ENCODE peak calls at places on chromosomes 2 and 18, in nine cellular contexts. I is adrenal gland, Q is lower leg skin, G is A549, B is H54, J is stomach, F is HCT116, R is thyroid gland, N is sigmoid colon. Y is an unnamed sample.
A peak's percentile ranks its signal among the peaks of the same experiment; 100 is the strongest.

GRCh38 chr2:235605306-235605998 is 111.6 kb downstream of the AGAP1 start:
- DNase-seq in I (peak; percentile 44), Q (peak; percentile 96), G (no peak), B (peak; percentile 65), J (peak; percentile 50), F (no peak), R (peak; percentile 60), N (peak; percentile 94), Y (peak; percentile 81)

GRCh38 chr2:69238449-69239031 is 148.5 kb downstream of the GFPT1 start:
- DNase-seq in I (no peak), Q (no peak), G (no peak), B (no peak), J (no peak), F (no peak), R (no peak), N (no peak), Y (no peak)

GRCh38 chr18:46332956-46333355 is 228.8 kb downstream of the HAUS1 start:
- DNase-seq in I (no peak), Q (peak; percentile 71), G (no peak), B (no peak), J (no peak), F (no peak), R (peak; percentile 74), N (no peak), Y (no peak)

GRCh38 chr2:233040571-233040970 is 8.1 kb downstream of the NEU2 start:
- DNase-seq in I (no peak), Q (peak; percentile 2), G (no peak), B (no peak), J (no peak), F (no peak), R (no peak), N (no peak), Y (no peak)

GRCh38 chr18:26685438-26686173 is 137.3 kb upstream of the KCTD1 start:
- DNase-seq in I (no peak), Q (no peak), G (no peak), B (no peak), J (no peak), F (no peak), R (no peak), N (no peak), Y (no peak)

GRCh38 chr18:48657446-48658120 is 118.8 kb downstream of the CTIF start:
- DNase-seq in I (no peak), Q (peak; percentile 69), G (no peak), B (no peak), J (no peak), F (no peak), R (no peak), N (peak; percentile 42), Y (no peak)

GRCh38 chr2:97734061-97734912 is 20.9 kb downstream of the ZAP70 start:
- DNase-seq in I (no peak), Q (peak; percentile 88), G (no peak), B (no peak), J (no peak), F (no peak), R (no peak), N (no peak), Y (no peak)

GRCh38 chr2:168944065-168944464 is 43.0 kb downstream of the G6PC2 start:
- DNase-seq in I (no peak), Q (no peak), G (no peak), B (no peak), J (no peak), F (no peak), R (no peak), N (no peak), Y (no peak)

GRCh38 chr2:79686884-79687283 is 174.0 kb downstream of the CTNNA2 start:
- DNase-seq in I (no peak), Q (no peak), G (no peak), B (no peak), J (no peak), F (no peak), R (no peak), N (no peak), Y (no peak)

GRCh38 chr2:106147665-106148064 is 46.4 kb downstream of the UXS1 start:
- DNase-seq in I (no peak), Q (no peak), G (no peak), B (no peak), J (no peak), F (no peak), R (no peak), N (no peak), Y (no peak)

GRCh38 chr18:79647307-79647706 is 32.3 kb upstream of the CTDP1 start:
- DNase-seq in I (no peak), Q (no peak), G (no peak), B (no peak), J (no peak), F (no peak), R (no peak), N (no peak), Y (no peak)

GRCh38 chr2:214203744-214204289 is 207.0 kb upstream of the VWC2L start:
- DNase-seq in I (no peak), Q (no peak), G (no peak), B (no peak), J (no peak), F (no peak), R (no peak), N (no peak), Y (no peak)

GRCh38 chr2:110678457-110679336 is 834 bp upstream of the BUB1 start:
- DNase-seq in I (peak; percentile 43), Q (peak; percentile 86), G (peak; percentile 21), B (peak; percentile 11), J (peak; percentile 27), F (no peak), R (peak; percentile 21), N (peak; percentile 67), Y (peak; percentile 32)

GRCh38 chr2:1556776-1557466 is 143.7 kb downstream of the TPO start:
- DNase-seq in I (peak; percentile 92), Q (peak; percentile 81), G (peak; percentile 56), B (peak; percentile 44), J (no peak), F (no peak), R (peak; percentile 89), N (no peak), Y (no peak)

GRCh38 chr2:96642564-96643350 is at the start of gene FER1L5:
- DNase-seq in I (no peak), Q (no peak), G (no peak), B (peak; percentile 77), J (no peak), F (peak; percentile 31), R (peak; percentile 42), N (no peak), Y (peak; percentile 52)

GRCh38 chr2:36562973-36563532 is 34.9 kb downstream of the FEZ2 start:
- DNase-seq in I (peak; percentile 63), Q (no peak), G (no peak), B (no peak), J (no peak), F (no peak), R (no peak), N (no peak), Y (no peak)

GRCh38 chr2:195657634-195658540 is 861 bp downstream of the SLC39A10 start:
- DNase-seq in I (peak; percentile 79), Q (peak; percentile 91), G (peak; percentile 23), B (no peak), J (peak; percentile 61), F (no peak), R (peak; percentile 62), N (peak; percentile 88), Y (peak; percentile 67)
- TF ChIP-seq POLR2A in I (no peak), Q (no peak), G (no peak), B (no peak), J (no peak), F (no peak), R (peak; percentile 58), N (no peak), Y (peak; percentile 45)

DNA sequence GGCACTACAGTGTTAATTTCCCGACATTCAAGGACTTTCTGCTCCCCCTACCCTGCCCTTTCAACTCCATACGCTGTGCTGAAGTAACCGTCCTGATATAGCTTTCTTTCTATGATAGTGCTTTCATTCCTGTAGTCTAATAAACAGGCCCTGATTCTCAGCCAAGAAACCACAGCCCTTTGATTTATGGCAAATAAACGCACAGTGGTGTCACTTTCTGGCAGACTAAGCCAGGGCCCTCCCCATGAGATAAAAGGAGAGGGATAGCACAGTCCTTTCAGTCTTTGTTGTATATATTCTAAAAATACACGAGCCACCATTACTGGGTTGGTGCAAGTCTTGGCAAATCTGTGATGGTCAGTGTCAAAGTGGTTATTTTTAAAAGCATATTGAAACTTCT is 291.2 kb downstream of the ALPK2 start:
- DNase-seq in I (peak; percentile 56), Q (no peak), G (no peak), B (no peak), J (no peak), F (no peak), R (no peak), N (no peak), Y (peak; percentile 44)
- TF ChIP-seq POLR2A in I (no peak), Q (no peak), G (no peak), B (no peak), J (no peak), F (no peak), R (no peak), N (no peak), Y (no peak)

GRCh38 chr2:28390857-28391563 is 1.6 kb upstream of the FOSL2 start:
- DNase-seq in I (peak; percentile 93), Q (peak; percentile 98), G (peak; percentile 72), B (peak; percentile 73), J (peak; percentile 81), F (no peak), R (peak; percentile 66), N (peak; percentile 96), Y (peak; percentile 85)
- TF ChIP-seq POLR2A in I (no peak), Q (no peak), G (peak; percentile 45), B (no peak), J (no peak), F (peak; percentile 33), R (peak; percentile 8), N (no peak), Y (no peak)

GRCh38 chr2:55011741-55012574 is 38.3 kb downstream of the RTN4 start:
- DNase-seq in I (no peak), Q (no peak), G (no peak), B (no peak), J (no peak), F (no peak), R (no peak), N (no peak), Y (no peak)

GRCh38 chr2:55012648-55013484 is 37.4 kb downstream of the RTN4 start:
- DNase-seq in I (no peak), Q (no peak), G (no peak), B (no peak), J (no peak), F (no peak), R (no peak), N (no peak), Y (no peak)

GRCh38 chr2:55009277-55010055 is 40.8 kb downstream of the RTN4 start:
- DNase-seq in I (no peak), Q (no peak), G (no peak), B (no peak), J (no peak), F (no peak), R (no peak), N (no peak), Y (no peak)

GRCh38 chr2:55010149-55010591 is 40.1 kb downstream of the RTN4 start:
- DNase-seq in I (peak; percentile 58), Q (peak; percentile 88), G (peak; percentile 26), B (no peak), J (peak; percentile 65), F (no peak), R (peak; percentile 58), N (peak; percentile 73), Y (no peak)

DNA sequence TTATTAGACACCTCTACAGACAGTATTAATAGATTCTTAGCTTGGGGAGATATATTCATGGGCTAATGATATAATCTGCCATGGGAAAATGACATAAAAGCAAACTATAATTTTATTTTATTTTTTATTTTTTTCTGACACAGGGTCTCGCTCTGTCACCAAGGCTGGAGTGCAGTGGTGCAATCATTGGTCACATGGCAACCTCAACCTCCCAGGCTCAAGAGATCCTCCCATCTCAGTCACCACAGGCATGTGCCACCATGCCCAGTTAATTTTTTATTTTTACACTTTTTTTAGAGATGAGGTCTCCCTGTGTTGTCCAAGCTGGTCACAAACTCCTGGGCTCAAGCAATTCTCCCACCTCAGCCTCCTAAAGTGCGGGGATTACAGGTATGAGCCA is 39.3 kb downstream of the RTN4 start:
- DNase-seq in I (peak; percentile 43), Q (peak; percentile 89), G (no peak), B (no peak), J (no peak), F (no peak), R (peak; percentile 44), N (no peak), Y (no peak)
- TF ChIP-seq POLR2A in I (no peak), Q (no peak), G (no peak), B (no peak), J (no peak), F (no peak), R (no peak), N (no peak), Y (no peak)

Y was measured in uterus.